ENCODE peak calls at places on chromosomes 5 and 9, in seven cellular contexts. S, P, C, I, M, Q and E are unnamed samples.
A peak's percentile ranks its signal among the peaks of the same experiment; 100 is the strongest.

GRCh38 chr9:109241931-109242330 is 74.9 kb upstream of the FRRS1L start:
- DNase-seq in P (peak; percentile 35), Q (no peak), S (no peak), M (no peak), C (no peak), I (no peak), E (no peak)

GRCh38 chr9:28951945-28952344 is 1378.7 kb upstream of the C9orf72 start:
- DNase-seq in S (no peak), I (no peak), C (peak; percentile 23), Q (no peak), P (no peak), M (no peak), E (no peak)

GRCh38 chr9:109134167-109134578 is 14.4 kb upstream of the TMEM245 start:
- DNase-seq in Q (no peak), C (no peak), M (no peak), I (no peak), S (no peak), P (no peak), E (no peak)

GRCh38 chr9:128903871-128904371 is 16.9 kb upstream of the PHYHD1 start:
- DNase-seq in P (no peak), I (no peak), M (no peak), C (no peak), S (no peak), Q (peak; percentile 52), E (no peak)

GRCh38 chr9:9387511-9388115 is 1225.2 kb downstream of the PTPRD start:
- DNase-seq in S (no peak), Q (no peak), I (no peak), C (no peak), M (no peak), P (no peak), E (no peak)

GRCh38 chr5:170353946-170354345 is 35.2 kb downstream of the KCNMB1 start:
- DNase-seq in S (no peak), Q (no peak), M (peak; percentile 60), I (no peak), C (no peak), P (peak; percentile 35), E (no peak)

GRCh38 chr9:18480649-18481048 is 6.7 kb downstream of the ADAMTSL1 start:
- DNase-seq in P (no peak), S (no peak), M (no peak), I (no peak), Q (no peak), C (no peak), E (no peak)

GRCh38 chr5:76222318-76222717 is 139.1 kb downstream of the SV2C start:
- DNase-seq in S (no peak), C (no peak), P (no peak), M (no peak), I (no peak), Q (no peak), E (no peak)

GRCh38 chr9:131951905-131952304 is 127.8 kb downstream of the MED27 start:
- DNase-seq in M (peak; percentile 75), C (no peak), P (peak; percentile 37), I (peak; percentile 88), S (peak; percentile 26), Q (no peak), E (no peak)

GRCh38 chr5:122972877-122973276 is 63.6 kb downstream of the PPIC start:
- DNase-seq in S (no peak), I (no peak), P (no peak), Q (no peak), C (no peak), M (no peak), E (no peak)

GRCh38 chr9:120393386-120394057 is 186.4 kb downstream of the CDK5RAP2 start:
- DNase-seq in I (no peak), C (no peak), Q (no peak), P (no peak), M (no peak), S (no peak), E (no peak)

GRCh38 chr9:93826905-93827544 is 128.1 kb downstream of the BARX1 start:
- DNase-seq in P (no peak), Q (no peak), M (peak; percentile 37), C (no peak), S (no peak), I (no peak), E (no peak)

GRCh38 chr9:83130541-83130940 is 67.6 kb upstream of the RASEF start:
- DNase-seq in P (no peak), M (no peak), S (no peak), I (no peak), C (peak; percentile 73), Q (no peak), E (no peak)

GRCh38 chr5:175872287-175873089 is 1.1 kb downstream of the CPLX2 start:
- DNase-seq in I (no peak), M (no peak), S (peak; percentile 41), P (no peak), C (peak; percentile 80), Q (no peak), E (no peak)

GRCh38 chr9:110141118-110141797 is 66.7 kb downstream of the C9orf152 start:
- DNase-seq in P (no peak), I (peak; percentile 82), M (no peak), C (peak; percentile 41), Q (peak; percentile 70), S (no peak), E (no peak)

GRCh38 chr9:77945798-77946197 is 85.8 kb downstream of the GNAQ start:
- DNase-seq in I (no peak), M (no peak), Q (no peak), P (no peak), S (no peak), C (no peak), E (no peak)

GRCh38 chr9:113668057-113668456 is 204.5 kb downstream of the RGS3 start:
- DNase-seq in P (no peak), Q (no peak), I (no peak), M (no peak), C (no peak), S (no peak), E (no peak)

GRCh38 chr9:86352440-86353106 is 1.6 kb downstream of the TUT7 start:
- DNase-seq in Q (no peak), M (no peak), C (no peak), P (no peak), I (no peak), S (no peak), E (no peak)

GRCh38 chr5:31990296-31990695 is 183.8 kb downstream of the GOLPH3 start:
- DNase-seq in S (no peak), P (no peak), Q (no peak), C (no peak), I (no peak), M (no peak), E (no peak)

GRCh38 chr9:120692901-120693573 is 21.2 kb downstream of the MEGF9 start:
- DNase-seq in S (no peak), I (no peak), C (no peak), Q (no peak), P (no peak), M (no peak), E (no peak)

GRCh38 chr5:140833993-140834392 is at the start of gene PCDHA7:
- DNase-seq in M (no peak), S (no peak), C (peak; percentile 33), I (no peak), P (no peak), Q (no peak), E (no peak)

GRCh38 chr5:154308457-154309360 is 118.2 kb downstream of the GALNT10 start:
- DNase-seq in S (no peak), C (peak; percentile 79), P (no peak), I (no peak), Q (no peak), M (no peak), E (no peak)

GRCh38 chr9:104091708-104092107 is 2.4 kb upstream of the SMC2 start:
- DNase-seq in M (no peak), Q (no peak), I (peak; percentile 72), S (peak; percentile 1), C (peak; percentile 25), P (no peak), E (no peak)

GRCh38 chr5:167723254-167723871 is 568.1 kb upstream of the WWC1 start:
- DNase-seq in Q (peak; percentile 70), I (peak; percentile 75), S (peak; percentile 83), C (peak; percentile 80), M (peak; percentile 68), P (peak; percentile 61), E (peak; percentile 72)
- TF ChIP-seq CTCF in Q (peak; percentile 93), I (peak; percentile 79), S (peak; percentile 91), C (peak; percentile 83), M (peak; percentile 67), P (peak; percentile 90), E (peak; percentile 86)

GRCh38 chr9:100216178-100216787 is 117.2 kb downstream of the INVS start:
- DNase-seq in C (peak; percentile 64), I (no peak), S (peak; percentile 71), Q (peak; percentile 24), P (no peak), M (peak; percentile 55), E (peak; percentile 43)

GRCh38 chr9:100221538-100221937 is 122.5 kb downstream of the INVS start:
- DNase-seq in I (no peak), S (no peak), Q (no peak), M (no peak), C (no peak), P (no peak), E (no peak)

GRCh38 chr9:100220936-100221335 is 121.9 kb downstream of the INVS start:
- DNase-seq in I (no peak), C (no peak), M (no peak), P (no peak), S (no peak), Q (no peak), E (no peak)

GRCh38 chr9:100217536-100217935 is 118.5 kb downstream of the INVS start:
- DNase-seq in M (no peak), Q (no peak), S (no peak), C (no peak), P (no peak), I (no peak), E (no peak)

GRCh38 chr9:100219347-100219746 is 120.3 kb downstream of the INVS start:
- DNase-seq in Q (no peak), C (no peak), I (no peak), S (no peak), M (no peak), P (no peak), E (no peak)
- H3K4me3 ChIP-seq in Q (no peak overlapping the region), C (no peak overlapping the region), I (no peak overlapping the region), S (no peak overlapping the region), M (no peak overlapping the region), P (no peak overlapping the region), E (no peak overlapping the region)

GRCh38 chr5:134114886-134115805 is 665 bp downstream of the TCF7 start:
- DNase-seq in P (no peak), S (peak; percentile 65), C (no peak), Q (peak; percentile 34), I (no peak), M (no peak), E (no peak)
- H3K27ac ChIP-seq in P (no peak overlapping the region), S (no peak overlapping the region), C (peak overlapping the region; percentile 87), Q (no peak overlapping the region), I (no peak overlapping the region), M (no peak overlapping the region), E (no peak overlapping the region)

DNA sequence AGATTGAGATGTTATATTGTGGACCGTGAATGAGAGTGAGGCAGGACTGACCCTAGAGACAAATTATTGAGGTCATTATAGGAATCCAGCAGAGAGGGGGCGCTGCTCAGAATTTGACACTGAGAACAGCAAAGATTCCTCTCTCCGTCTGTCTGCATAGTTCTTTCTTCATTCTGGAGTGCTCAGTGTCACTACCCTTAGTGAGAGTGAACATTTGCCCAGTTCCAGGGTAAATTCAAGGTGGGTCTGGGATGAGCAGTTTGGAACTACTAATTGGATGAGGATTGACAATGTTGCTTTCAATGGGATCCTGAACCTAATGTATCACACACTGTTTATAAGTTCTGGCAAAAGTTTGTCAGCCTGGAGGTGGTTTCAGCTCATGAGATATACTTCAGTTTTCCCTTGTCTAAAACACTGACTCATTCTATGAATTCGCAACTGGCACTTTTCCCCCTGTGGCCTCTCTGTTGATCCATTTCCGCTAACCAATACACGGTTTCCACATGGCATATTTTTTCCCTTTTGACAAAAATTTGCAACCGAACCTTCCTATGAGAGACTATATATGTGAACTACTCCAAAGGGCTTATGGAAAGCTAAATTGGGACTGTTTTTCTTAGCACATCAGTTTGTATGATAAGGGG is 1240.8 kb upstream of the WWC1 start:
- DNase-seq in S (no peak), C (no peak), P (no peak), M (no peak), Q (no peak), I (no peak), E (no peak)
- TF ChIP-seq CTCF in S (peak; percentile 46), C (no peak), P (no peak), M (no peak), Q (no peak), I (no peak), E (no peak)